ENCODE peak calls at places on chromosomes 16 and 17, in ten cellular contexts. U is lower lobe of right lung; M is MM.1S; B is CD8-positive, alpha-beta memory T cell; X is thoracic aorta; R is effector memory CD4-positive, alpha-beta T cell; K is transverse colon; V is esophagus muscularis mucosa; C is left lung; W is T-helper 17 cell. N is an unnamed sample.

GRCh38 chr17:55777471-55777971 is 26.7 kb downstream of the PCTP start:
- DNase-seq in U (no peak), M (no peak), B (no peak), X (no peak), R (no peak), K (no peak), V (no peak), C (no peak), W (no peak), N (no peak)

GRCh38 chr17:30237296-30238002 is 2.0 kb upstream of the SLC6A4 start:
- DNase-seq in U (no peak), M (no peak), B (no peak), X (no peak), R (no peak), K (no peak), V (no peak), C (no peak), W (no peak), N (no peak)

GRCh38 chr16:3022208-3022696 is 1.5 kb downstream of the HCFC1R1 start:
- DNase-seq in U (peak; percentile 92), M (no peak), B (peak; percentile 74), X (peak; percentile 78), R (peak; percentile 67), K (peak; percentile 88), V (peak; percentile 97), C (peak; percentile 92), W (peak; percentile 72), N (peak; percentile 97)

GRCh38 chr17:75695830-75696271 is 25.4 kb upstream of the ITGB4 start:
- DNase-seq in U (no peak), M (no peak), B (no peak), X (no peak), R (no peak), K (peak; percentile 74), V (no peak), C (no peak), W (no peak), N (no peak)

GRCh38 chr16:49345829-49346228 is 27.8 kb upstream of the C16orf78 start:
- DNase-seq in U (no peak), M (peak; percentile 32), B (no peak), X (no peak), R (no peak), K (no peak), V (no peak), C (no peak), W (no peak), N (no peak)

GRCh38 chr16:12097523-12098428 is 121.2 kb downstream of the SNX29 start:
- DNase-seq in U (peak; percentile 27), M (no peak), B (no peak), X (no peak), R (no peak), K (peak; percentile 13), V (no peak), C (no peak), W (no peak), N (no peak)

GRCh38 chr17:29617481-29618271 is 5.0 kb downstream of the CORO6 start:
- DNase-seq in U (peak; percentile 92), M (peak; percentile 90), B (peak; percentile 84), X (no peak), R (peak; percentile 81), K (peak; percentile 89), V (no peak), C (peak; percentile 91), W (peak; percentile 82), N (peak; percentile 85)

GRCh38 chr17:600576-601301 is 113.9 kb downstream of the VPS53 start:
- DNase-seq in U (no peak), M (no peak), B (no peak), X (no peak), R (no peak), K (peak; percentile 18), V (no peak), C (no peak), W (no peak), N (no peak)

DNA sequence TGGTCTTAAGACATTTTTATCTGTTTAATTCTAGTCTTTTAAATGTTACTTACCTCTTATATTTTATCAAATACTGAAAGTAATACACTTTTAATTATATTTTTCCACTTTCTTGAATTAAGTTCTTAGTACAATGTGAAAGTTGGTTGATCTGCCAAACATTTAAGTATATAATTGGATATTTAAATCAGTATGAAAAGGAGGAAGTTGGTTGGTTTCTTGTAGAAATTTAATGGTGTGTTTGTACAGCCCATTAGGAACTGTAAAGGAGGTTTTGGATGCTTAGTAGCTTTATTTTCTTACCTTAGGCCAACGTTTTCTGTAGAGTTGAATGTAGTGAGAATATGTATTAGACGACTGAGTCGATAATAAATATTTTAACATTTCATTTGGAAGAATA is 5.4 kb downstream of the NFATC3 start:
- DNase-seq in U (no peak), M (no peak), B (no peak), X (no peak), R (no peak), K (no peak), V (no peak), C (no peak), W (no peak), N (no peak)
- H3K9me3 ChIP-seq in U (no peaks in the 10 kb centered on the region), M (no peaks in the 10 kb centered on the region), B (no peaks in the 10 kb centered on the region), X (no peaks in the 10 kb centered on the region), R (no peaks in the 10 kb centered on the region), K (no peaks in the 10 kb centered on the region), V (no peaks in the 10 kb centered on the region), C (no peaks in the 10 kb centered on the region), W (no peaks in the 10 kb centered on the region), N (no peaks in the 10 kb centered on the region)

GRCh38 chr16:35210681-35211433 is 1751.4 kb downstream of the TP53TG3F start:
- DNase-seq in U (no peak), M (no peak), B (no peak), X (no peak), R (no peak), K (no peak), V (peak; percentile 47), C (no peak), W (no peak), N (no peak)
- H3K9me3 ChIP-seq in U (no peaks in the 10 kb centered on the region), M (no peaks in the 10 kb centered on the region), B (peaks cover 4% of the 10 kb centered on the region), X (no peaks in the 10 kb centered on the region), R (no peaks in the 10 kb centered on the region), K (no peaks in the 10 kb centered on the region), V (peaks cover 14% of the 10 kb centered on the region), C (peaks cover 38% of the 10 kb centered on the region), W (no peaks in the 10 kb centered on the region), N (no peaks in the 10 kb centered on the region)

GRCh38 chr16:35714665-35715064 is 2255.3 kb downstream of the TP53TG3F start:
- DNase-seq in U (no peak), M (no peak), B (no peak), X (no peak), R (no peak), K (no peak), V (no peak), C (no peak), W (no peak), N (no peak)

GRCh38 chr16:35713762-35714650 is 2254.6 kb downstream of the TP53TG3F start:
- DNase-seq in U (no peak), M (no peak), B (no peak), X (no peak), R (no peak), K (no peak), V (no peak), C (no peak), W (no peak), N (peak; percentile 12)

GRCh38 chr16:35711435-35711834 is 2252.0 kb downstream of the TP53TG3F start:
- DNase-seq in U (no peak), M (no peak), B (no peak), X (no peak), R (no peak), K (no peak), V (no peak), C (no peak), W (no peak), N (no peak)

GRCh38 chr16:35706901-35707300 is 2247.5 kb downstream of the TP53TG3F start:
- DNase-seq in U (no peak), M (no peak), B (no peak), X (no peak), R (no peak), K (no peak), V (no peak), C (no peak), W (no peak), N (no peak)

GRCh38 chr16:35711958-35712357 is 2252.5 kb downstream of the TP53TG3F start:
- DNase-seq in U (no peak), M (no peak), B (no peak), X (no peak), R (no peak), K (no peak), V (no peak), C (no peak), W (no peak), N (peak; percentile 18)
- H3K9me3 ChIP-seq in U (peaks cover 17% of the 10 kb centered on the region), M (no peaks in the 10 kb centered on the region), B (no peaks in the 10 kb centered on the region), X (peaks cover 16% of the 10 kb centered on the region), R (peaks cover 28% of the 10 kb centered on the region), K (peaks cover 38% of the 10 kb centered on the region), V (peaks cover 35% of the 10 kb centered on the region), C (peaks cover 68% of the 10 kb centered on the region), W (no peaks in the 10 kb centered on the region), N (peaks cover 31% of the 10 kb centered on the region)

GRCh38 chr17:66583112-66583748 is 251.7 kb upstream of the CACNG5 start:
- DNase-seq in U (no peak), M (no peak), B (no peak), X (no peak), R (no peak), K (no peak), V (no peak), C (no peak), W (no peak), N (no peak)

GRCh38 chr17:66580178-66580577 is 254.7 kb upstream of the CACNG5 start:
- DNase-seq in U (peak; percentile 58), M (no peak), B (no peak), X (no peak), R (no peak), K (peak; percentile 30), V (no peak), C (peak; percentile 44), W (no peak), N (peak; percentile 64)

GRCh38 chr17:66584927-66585326 is 250.0 kb upstream of the CACNG5 start:
- DNase-seq in U (no peak), M (no peak), B (no peak), X (no peak), R (no peak), K (no peak), V (no peak), C (no peak), W (no peak), N (no peak)

GRCh38 chr17:66580601-66581385 is 254.1 kb upstream of the CACNG5 start:
- DNase-seq in U (no peak), M (no peak), B (no peak), X (no peak), R (no peak), K (peak; percentile 51), V (no peak), C (peak; percentile 47), W (no peak), N (no peak)

DNA sequence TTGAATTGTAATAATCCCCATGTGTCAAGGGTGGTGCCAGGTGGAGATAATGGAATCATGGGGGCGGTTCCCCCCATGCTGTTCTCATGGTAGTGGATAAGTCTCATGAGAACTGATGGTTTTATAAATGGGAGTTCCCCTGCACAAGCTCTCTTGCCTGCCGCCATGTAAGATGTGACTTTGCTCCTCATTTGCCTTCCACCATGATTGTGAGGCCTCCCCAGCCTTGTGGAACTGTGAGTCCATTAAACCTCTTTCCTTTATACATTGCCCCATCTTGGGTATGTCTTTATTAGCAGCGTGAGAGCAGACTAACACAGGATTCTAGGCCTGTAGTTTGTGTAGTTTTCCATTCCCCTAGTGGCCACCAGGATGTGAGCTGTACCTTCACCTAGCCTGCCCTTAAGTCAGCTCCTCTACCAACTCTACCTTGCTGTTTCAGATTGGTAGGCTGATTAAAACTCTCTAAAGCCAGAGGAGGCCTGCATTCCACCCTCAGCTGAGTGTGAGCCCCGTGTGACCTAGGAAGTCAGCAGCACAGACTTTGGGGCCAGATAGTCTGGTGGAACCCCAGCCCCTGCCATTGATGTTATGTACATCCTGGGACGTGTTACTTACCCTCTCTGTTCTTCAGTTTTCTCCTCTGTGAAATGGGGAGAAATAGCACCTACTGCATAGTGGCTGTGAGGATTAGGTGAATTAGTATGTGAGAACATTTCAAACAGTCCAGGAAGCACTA is 252.4 kb upstream of the CACNG5 start:
- DNase-seq in U (no peak), M (no peak), B (no peak), X (no peak), R (no peak), K (no peak), V (no peak), C (no peak), W (no peak), N (no peak)
- H3K9me3 ChIP-seq in U (no peaks in the 10 kb centered on the region), M (no peaks in the 10 kb centered on the region), B (no peaks in the 10 kb centered on the region), X (no peaks in the 10 kb centered on the region), R (no peaks in the 10 kb centered on the region), K (no peaks in the 10 kb centered on the region), V (no peaks in the 10 kb centered on the region), C (no peaks in the 10 kb centered on the region), W (no peaks in the 10 kb centered on the region), N (no peaks in the 10 kb centered on the region)

N was measured in ascending aorta.